ENCODE peak calls at places on chromosomes 11 and 22, in eight cellular contexts. G, S, Z, P, K, B, Y and C are unnamed samples.

GRCh38 chr11:36010010-36010740 is 66.3 kb downstream of the LDLRAD3 start:
- DNase-seq in K (no peak), P (peak; percentile 53), Y (peak; percentile 57), B (no peak), G (no peak), S (no peak), Z (no peak), C (no peak)

GRCh38 chr22:20155330-20156041 is 4.6 kb upstream of the CCDC188 start:
- DNase-seq in P (peak; percentile 59), B (no peak), Y (no peak), G (no peak), K (peak; percentile 58), S (no peak), Z (no peak), C (no peak)

GRCh38 chr11:120518356-120518755 is 6.8 kb downstream of the GRIK4 start:
- DNase-seq in G (no peak), Y (no peak), Z (no peak), P (no peak), K (no peak), B (no peak), S (no peak), C (no peak)

GRCh38 chr11:79708319-79708928 is 267.6 kb upstream of the TENM4 start:
- DNase-seq in K (no peak), B (peak; percentile 4), Y (peak; percentile 50), G (peak; percentile 79), P (peak; percentile 41), Z (peak; percentile 7), S (no peak), C (no peak)

GRCh38 chr11:3627291-3627690 is 14.5 kb downstream of the ART5 start:
- DNase-seq in Z (peak; percentile 51), K (no peak), B (peak; percentile 60), P (peak; percentile 16), S (no peak), G (no peak), Y (peak; percentile 81), C (no peak)

GRCh38 chr11:18046116-18046777 is at the start of gene TPH1:
- DNase-seq in K (peak; percentile 26), P (peak; percentile 50), Z (no peak), B (no peak), Y (peak; percentile 36), S (peak; percentile 26), G (peak; percentile 80), C (no peak)

GRCh38 chr11:61329871-61330270 is 3.0 kb downstream of the DDB1 start:
- DNase-seq in K (no peak), G (no peak), Y (no peak), S (no peak), P (no peak), B (no peak), Z (no peak), C (no peak)

GRCh38 chr22:30219668-30220278 is 26.8 kb downstream of the LIF start:
- DNase-seq in Z (no peak), G (no peak), P (no peak), S (no peak), B (no peak), K (no peak), Y (no peak), C (no peak)

GRCh38 chr22:42932857-42933782 is 76.0 kb upstream of the ARFGAP3 start:
- DNase-seq in K (no peak), P (no peak), G (no peak), Z (no peak), Y (peak; percentile 28), B (no peak), S (no peak), C (no peak)

GRCh38 chr11:125167292-125167953 is 2.9 kb downstream of the PKNOX2 start:
- DNase-seq in S (no peak), G (peak; percentile 76), Z (no peak), Y (peak; percentile 25), B (no peak), P (peak; percentile 65), K (peak; percentile 33), C (no peak)

GRCh38 chr22:22817468-22818201 is 70.0 kb upstream of the IGLL5 start:
- DNase-seq in P (no peak), B (no peak), S (no peak), G (no peak), K (no peak), Z (no peak), Y (no peak), C (no peak)

GRCh38 chr11:14641801-14642200 is 1.8 kb upstream of the PDE3B start:
- DNase-seq in P (no peak), G (no peak), Z (no peak), K (no peak), S (no peak), Y (no peak), B (no peak), C (no peak)

GRCh38 chr11:47259178-47259977 is 1.6 kb downstream of the NR1H3 start:
- DNase-seq in Z (no peak), K (no peak), B (no peak), P (peak; percentile 35), Y (peak; percentile 30), S (no peak), G (peak; percentile 87), C (no peak)

GRCh38 chr11:47258317-47258902 is 614 bp downstream of the NR1H3 start:
- DNase-seq in G (no peak), Z (no peak), Y (no peak), P (no peak), S (no peak), B (no peak), K (no peak), C (no peak)

GRCh38 chr11:47256374-47256773 is 1.4 kb upstream of the NR1H3 start:
- DNase-seq in Y (no peak), Z (no peak), P (no peak), B (no peak), K (no peak), S (no peak), G (no peak), C (no peak)

GRCh38 chr11:47257178-47257517 is 648 bp upstream of the NR1H3 start:
- DNase-seq in S (no peak), K (no peak), P (no peak), B (no peak), Z (no peak), Y (no peak), G (no peak), C (no peak)

DNA sequence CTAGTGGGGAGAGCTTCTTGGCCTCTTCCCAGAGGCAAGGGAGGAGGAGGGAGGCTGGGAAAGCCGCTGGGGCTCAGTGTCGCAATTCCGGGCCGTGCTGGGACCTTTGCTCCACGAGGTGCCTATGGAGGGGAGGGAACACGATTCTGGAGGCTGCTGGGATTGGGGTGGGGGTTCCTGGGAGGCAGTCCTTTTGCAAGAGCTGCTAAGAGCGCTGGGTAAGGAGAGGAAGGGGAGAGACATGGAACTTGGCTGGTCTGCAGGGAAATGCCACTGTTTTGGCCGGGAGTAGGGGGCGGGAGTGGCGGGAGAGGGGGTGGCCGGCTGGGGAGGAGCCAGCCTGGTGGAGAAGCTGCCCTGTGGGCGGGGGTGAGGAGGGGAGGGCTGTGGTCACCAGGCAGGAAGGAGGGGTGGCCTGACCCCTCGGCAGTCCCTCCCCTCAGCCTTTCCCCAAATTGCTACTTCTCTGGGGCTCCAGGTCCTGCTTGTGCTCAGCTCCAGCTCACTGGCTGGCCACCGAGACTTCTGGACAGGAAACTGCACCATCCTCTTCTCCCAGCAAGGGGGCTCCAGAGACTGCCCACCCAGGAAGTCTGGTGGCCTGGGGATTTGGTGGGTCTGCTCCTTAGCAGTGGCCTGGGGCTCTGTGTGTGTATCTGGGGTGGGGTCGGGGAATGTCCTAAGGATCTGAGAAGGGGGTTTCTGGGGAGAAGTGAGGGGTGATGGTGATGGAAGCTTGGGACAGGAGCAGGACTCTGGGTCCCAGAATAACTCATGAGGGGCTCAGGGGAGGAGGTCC is at the start of gene NR1H3:
- DNase-seq in K (peak; percentile 86), G (peak; percentile 84), S (peak; percentile 88), Z (no peak), P (peak; percentile 59), Y (peak; percentile 66), B (no peak), C (peak; percentile 30)
- TF ChIP-seq CTCF in K (peak; percentile 70), G (peak; percentile 58), S (peak; percentile 42), Z (peak; percentile 80), P (peak; percentile 73), Y (peak; percentile 72), B (peak; percentile 72), C (peak; percentile 52)

DNA sequence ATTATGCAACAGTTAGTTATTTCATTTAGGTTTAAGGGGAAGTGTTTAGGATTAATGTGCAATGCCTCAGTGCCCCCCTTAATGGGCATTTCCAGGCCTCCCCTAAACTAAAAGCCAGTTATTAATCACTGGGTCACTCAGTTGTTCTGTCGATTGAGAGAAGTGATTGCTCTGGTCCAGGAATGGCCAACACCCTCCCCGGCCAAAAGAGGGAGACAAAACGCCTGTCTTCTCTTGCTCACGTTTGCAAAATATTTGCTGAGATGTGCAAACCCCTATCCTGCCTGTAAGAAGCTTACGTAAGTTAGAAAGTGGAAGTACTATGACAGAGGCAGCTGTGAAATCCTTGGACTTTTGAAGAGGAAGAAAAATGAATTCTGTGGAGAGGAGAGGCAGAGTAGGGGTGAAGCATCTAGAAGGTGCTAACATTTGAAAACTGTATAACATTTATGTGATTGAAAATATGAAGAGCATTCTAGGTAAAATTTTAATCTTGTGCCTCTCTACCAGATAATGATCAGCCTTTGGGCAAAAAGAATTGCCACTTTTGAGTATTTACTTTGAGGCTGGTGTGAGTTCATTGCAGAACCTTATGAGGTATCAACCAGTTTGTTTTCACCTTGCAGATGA is 37.7 kb downstream of the NTM start:
- DNase-seq in Z (no peak), Y (peak; percentile 28), G (peak; percentile 71), K (peak; percentile 25), B (no peak), P (peak; percentile 11), S (no peak), C (no peak)
- TF ChIP-seq CTCF in Z (peak; percentile 47), Y (peak; percentile 47), G (peak; percentile 88), K (peak; percentile 65), B (peak; percentile 48), P (peak; percentile 59), S (peak; percentile 28), C (no peak)

GRCh38 chr11:32886180-32886579 is 6.4 kb upstream of the QSER1 start:
- DNase-seq in K (no peak), Z (no peak), G (no peak), Y (no peak), P (no peak), B (no peak), S (no peak), C (no peak)

GRCh38 chr11:32884023-32884422 is 8.6 kb upstream of the QSER1 start:
- DNase-seq in S (no peak), G (no peak), Z (no peak), P (no peak), B (no peak), K (no peak), Y (no peak), C (no peak)

GRCh38 chr11:32885556-32885955 is 7.1 kb upstream of the QSER1 start:
- DNase-seq in Z (no peak), K (no peak), Y (no peak), B (no peak), P (no peak), S (no peak), G (peak; percentile 46), C (no peak)

GRCh38 chr11:32881286-32881685 is 11.3 kb upstream of the QSER1 start:
- DNase-seq in K (no peak), S (no peak), B (no peak), Z (no peak), P (no peak), Y (peak; percentile 30), G (no peak), C (no peak)

GRCh38 chr11:32884770-32885384 is 7.7 kb upstream of the QSER1 start:
- DNase-seq in S (no peak), G (peak; percentile 60), Y (no peak), B (no peak), Z (no peak), K (no peak), P (no peak), C (no peak)
- TF ChIP-seq CTCF in S (peak; percentile 42), G (peak; percentile 66), Y (peak; percentile 36), B (peak; percentile 48), Z (peak; percentile 65), K (peak; percentile 43), P (peak; percentile 57), C (peak; percentile 29)

GRCh38 chr11:34051349-34052035 is at the start of gene CAPRIN1:
- DNase-seq in Y (peak; percentile 83), P (peak; percentile 88), G (peak; percentile 93), B (no peak), S (peak; percentile 92), K (peak; percentile 88), Z (peak; percentile 63), C (peak; percentile 84)
- TF ChIP-seq CTCF in Y (no peak), P (no peak), G (no peak), B (no peak), S (no peak), K (peak; percentile 5), Z (no peak), C (no peak)